ENCODE peak calls at places on chromosomes 1 and 21, in six cellular contexts. W is IMR-90, T is H1, S is H9, H is trophoblast cell, E is neuronal stem cell. D is an unnamed sample.
A peak's percentile ranks its signal among the peaks of the same experiment; 100 is the strongest.

GRCh38 chr21:43193651-43194302 is 25.0 kb downstream of the CRYAA start:
- DNase-seq in W (peak; percentile 89), T (no peak), S (peak; percentile 27), H (no peak), E (no peak), D (peak; percentile 89)

GRCh38 chr21:16181024-16181423 is 451.2 kb downstream of the USP25 start:
- DNase-seq in W (no peak), T (no peak), S (no peak), H (no peak), E (no peak), D (no peak)

GRCh38 chr1:167501513-167502191 is 16.7 kb downstream of the CD247 start:
- DNase-seq in W (no peak), T (peak; percentile 42), S (no peak), H (no peak), E (no peak), D (no peak)

GRCh38 chr1:66278260-66279046 is 255.5 kb upstream of the SGIP1 start:
- DNase-seq in W (no peak), T (no peak), S (no peak), H (no peak), E (no peak), D (no peak)

GRCh38 chr1:222736470-222736869 is 532 bp upstream of the FAM177B start:
- DNase-seq in W (no peak), T (peak; percentile 57), S (peak; percentile 79), H (no peak), E (peak; percentile 62), D (no peak)

GRCh38 chr1:162690672-162691434 is 58.6 kb downstream of the DDR2 start:
- DNase-seq in W (peak; percentile 93), T (no peak), S (peak; percentile 61), H (peak; percentile 82), E (no peak), D (peak; percentile 80)

GRCh38 chr1:193335797-193336428 is 149.5 kb upstream of the B3GALT2 start:
- DNase-seq in W (peak; percentile 77), T (no peak), S (no peak), H (no peak), E (no peak), D (peak; percentile 25)

GRCh38 chr21:34609244-34609950 is 5.5 kb downstream of the RCAN1 start:
- DNase-seq in W (no peak), T (no peak), S (no peak), H (no peak), E (no peak), D (no peak)

GRCh38 chr1:54153548-54154439 is 994 bp upstream of the CDCP2 start:
- DNase-seq in W (peak; percentile 65), T (peak; percentile 66), S (peak; percentile 55), H (no peak), E (no peak), D (peak; percentile 72)

GRCh38 chr1:72837781-72838180 is 555.4 kb upstream of the NEGR1 start:
- DNase-seq in W (no peak), T (no peak), S (peak; percentile 36), H (no peak), E (no peak), D (no peak)

GRCh38 chr1:51719146-51719545 is 102.3 kb downstream of the OSBPL9 start:
- DNase-seq in W (no peak), T (no peak), S (no peak), H (no peak), E (no peak), D (no peak)

GRCh38 chr1:43614211-43614610 is 35.7 kb upstream of the KDM4A start:
- DNase-seq in W (no peak), T (no peak), S (no peak), H (no peak), E (no peak), D (no peak)

GRCh38 chr21:31151682-31152081 is 113.4 kb upstream of the KRTAP19-8 start:
- DNase-seq in W (no peak), T (no peak), S (no peak), H (no peak), E (no peak), D (peak; percentile 53)

GRCh38 chr1:87474098-87474497 is 145.4 kb downstream of the LMO4 start:
- DNase-seq in W (no peak), T (no peak), S (no peak), H (no peak), E (no peak), D (no peak)

GRCh38 chr1:93502561-93502960 is 54.6 kb downstream of the FNBP1L start:
- DNase-seq in W (no peak), T (no peak), S (no peak), H (no peak), E (no peak), D (no peak)

GRCh38 chr1:246107516-246108277 is 399.4 kb downstream of the SMYD3 start:
- DNase-seq in W (peak; percentile 49), T (no peak), S (no peak), H (peak; percentile 11), E (peak; percentile 55), D (peak; percentile 67)

GRCh38 chr1:226702957-226703831 is 35.9 kb downstream of the ITPKB start:
- DNase-seq in W (peak; percentile 94), T (peak; percentile 82), S (peak; percentile 66), H (peak; percentile 47), E (peak; percentile 52), D (peak; percentile 70)

GRCh38 chr1:160748877-160749269 is 9.8 kb downstream of the SLAMF7 start:
- DNase-seq in W (no peak), T (no peak), S (no peak), H (no peak), E (no peak), D (no peak)

GRCh38 chr1:31196685-31197084 is 43.0 kb downstream of the NKAIN1 start:
- DNase-seq in W (peak; percentile 35), T (no peak), S (no peak), H (no peak), E (no peak), D (no peak)

GRCh38 chr1:112706505-112707216 is at the start of gene RHOC:
- DNase-seq in W (peak; percentile 56), T (peak; percentile 81), S (peak; percentile 68), H (peak; percentile 73), E (peak; percentile 78), D (peak; percentile 52)

GRCh38 chr21:35071347-35071746 is 22.2 kb upstream of the RUNX1 start:
- DNase-seq in W (no peak), T (no peak), S (no peak), H (no peak), E (no peak), D (no peak)

GRCh38 chr1:224525411-224526040 is 90.6 kb upstream of the CNIH3 start:
- DNase-seq in W (peak; percentile 39), T (no peak), S (no peak), H (no peak), E (no peak), D (no peak)

GRCh38 chr1:91124989-91125417 is 103.2 kb upstream of the ZNF644 start:
- DNase-seq in W (no peak), T (no peak), S (no peak), H (no peak), E (no peak), D (peak; percentile 53)

GRCh38 chr21:46181953-46182547 is 2.2 kb downstream of the SPATC1L start:
- DNase-seq in W (no peak), T (no peak), S (peak; percentile 37), H (no peak), E (no peak), D (no peak)

DNA sequence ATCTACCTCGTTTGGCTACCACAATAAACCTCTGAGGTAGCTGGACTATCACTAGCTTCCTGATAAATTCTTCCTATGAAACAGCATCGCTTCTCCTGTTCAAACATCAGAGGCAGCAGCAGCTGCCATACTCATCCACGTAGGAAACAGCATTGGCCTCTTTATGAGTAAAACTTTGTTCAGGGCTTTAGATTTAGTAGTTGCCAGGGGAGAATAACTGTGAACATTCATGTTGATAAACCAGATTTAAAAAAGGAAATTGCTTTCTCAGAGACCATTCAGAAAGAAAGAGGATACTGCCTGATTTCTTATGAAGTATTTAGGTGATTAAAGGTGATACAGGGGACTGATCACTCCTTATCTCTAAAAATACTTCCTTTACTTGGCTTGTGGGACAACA is 7.2 kb downstream of the CEP170 start:
- DNase-seq in W (no peak), T (no peak), S (no peak), H (no peak), E (no peak), D (no peak)
- H3K9me3 ChIP-seq in W (no peaks in the 10 kb centered on the region), T (no peaks in the 10 kb centered on the region), S (no peaks in the 10 kb centered on the region), H (no peaks in the 10 kb centered on the region), E (peaks cover 3% of the 10 kb centered on the region), D (no peaks in the 10 kb centered on the region)

GRCh38 chr1:115630342-115630741 is 11.4 kb upstream of the VANGL1 start:
- DNase-seq in W (no peak), T (no peak), S (no peak), H (no peak), E (no peak), D (no peak)

DNA sequence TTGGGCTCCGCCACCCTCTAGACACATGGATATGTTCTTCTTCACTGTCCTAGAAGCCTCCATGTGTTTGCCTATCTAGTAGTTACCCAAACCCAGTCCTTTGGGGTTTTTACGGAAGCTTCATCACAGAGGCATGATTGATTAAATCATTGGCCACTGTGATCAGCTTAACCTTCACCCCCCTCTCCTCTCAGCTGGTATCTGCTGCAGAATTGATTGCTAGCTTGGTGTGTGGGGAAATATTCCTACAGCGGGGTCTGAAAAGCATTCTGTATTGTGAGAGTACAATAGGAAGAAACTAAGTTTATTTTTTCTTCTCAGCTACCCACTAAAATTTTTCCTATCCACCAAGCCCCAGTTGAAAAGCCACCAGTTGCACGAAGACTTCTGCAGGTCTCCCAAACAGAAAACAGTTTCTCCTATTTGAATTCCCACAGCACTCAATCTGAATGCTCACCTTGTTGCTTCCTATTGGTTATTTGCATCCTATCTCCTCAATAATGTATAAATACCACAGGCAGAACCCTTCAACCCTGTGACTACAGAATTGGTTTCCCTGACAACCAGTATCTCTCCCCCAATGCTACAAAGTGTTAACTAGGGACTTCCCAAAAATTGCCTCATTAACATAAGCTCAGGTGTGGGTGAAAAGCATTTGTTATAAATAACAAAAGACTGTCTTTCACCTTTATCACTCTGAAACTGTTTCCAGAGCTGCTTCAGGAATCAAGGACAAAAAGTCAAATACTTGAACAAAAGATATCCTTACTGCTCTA is 9.3 kb upstream of the VANGL1 start:
- DNase-seq in W (no peak), T (no peak), S (no peak), H (no peak), E (no peak), D (no peak)
- H2BK120ac ChIP-seq in W (no peak overlapping the region), T (peak overlapping the region; percentile 86), S (no peak overlapping the region), H (no peak overlapping the region), E (no peak overlapping the region), D (no peak overlapping the region)

GRCh38 chr21:44503901-44504399 is 36.0 kb downstream of the KRTAP10-1 start:
- DNase-seq in W (no peak), T (no peak), S (no peak), H (no peak), E (no peak), D (no peak)
- H4K91ac ChIP-seq in W (no peak overlapping the region), T (no peak overlapping the region), S (no peak overlapping the region), H (no peak overlapping the region), E (no peak overlapping the region), D (no peak overlapping the region)

GRCh38 chr1:228241259-228241658 is 33.4 kb downstream of the OBSCN start:
- DNase-seq in W (no peak), T (no peak), S (no peak), H (no peak), E (no peak), D (no peak)

GRCh38 chr1:228242313-228242864 is 34.5 kb downstream of the OBSCN start:
- DNase-seq in W (no peak), T (no peak), S (no peak), H (no peak), E (no peak), D (no peak)

GRCh38 chr1:228240411-228241240 is 32.8 kb downstream of the OBSCN start:
- DNase-seq in W (no peak), T (peak; percentile 28), S (no peak), H (no peak), E (no peak), D (no peak)

GRCh38 chr1:228245111-228245510 is 37.3 kb downstream of the OBSCN start:
- DNase-seq in W (no peak), T (no peak), S (no peak), H (no peak), E (no peak), D (no peak)

GRCh38 chr1:228243093-228243492 is 35.2 kb downstream of the OBSCN start:
- DNase-seq in W (no peak), T (peak; percentile 11), S (no peak), H (no peak), E (no peak), D (no peak)
- H3K9me3 ChIP-seq in W (peaks cover 46% of the 10 kb centered on the region), T (peaks cover 59% of the 10 kb centered on the region), S (peaks cover 36% of the 10 kb centered on the region), H (peaks cover 34% of the 10 kb centered on the region), E (peaks cover 53% of the 10 kb centered on the region), D (peaks cover 68% of the 10 kb centered on the region)

D was measured in mesenchymal stem cell.